ENCODE peak calls at places on chromosomes 5 and 9, in six cellular contexts. G is HTR-8/SVneo, M is NCI-H774, C is H1, K is COR-L47, W is PC-3. Y is an unnamed sample.
A peak's percentile ranks its signal among the peaks of the same experiment; 100 is the strongest.

GRCh38 chr5:177429248-177430045 is 3.0 kb downstream of the GRK6 start:
- DNase-seq in G (no peak), M (no peak), C (no peak), K (no peak), W (no peak), Y (no peak)

GRCh38 chr5:179601871-179602625 is 21.4 kb downstream of the HNRNPH1 start:
- DNase-seq in G (no peak), M (no peak), C (no peak), K (no peak), W (no peak), Y (no peak)

GRCh38 chr9:3732077-3733038 is 206.6 kb upstream of the RFX3 start:
- DNase-seq in G (peak; percentile 76), M (peak; percentile 83), C (no peak), K (peak; percentile 70), W (peak; percentile 91), Y (peak; percentile 56)

GRCh38 chr5:10654566-10654965 is 90.7 kb downstream of the ANKRD33B start:
- DNase-seq in G (no peak), M (no peak), C (no peak), K (no peak), W (no peak), Y (no peak)

GRCh38 chr5:107542831-107543231 is 127.9 kb downstream of the EFNA5 start:
- DNase-seq in G (peak; percentile 29), M (no peak), C (no peak), K (no peak), W (peak; percentile 68), Y (peak; percentile 7)

GRCh38 chr9:127706836-127707241 is at the start of gene CFAP157:
- DNase-seq in G (no peak), M (peak; percentile 67), C (peak; percentile 68), K (peak; percentile 30), W (no peak), Y (no peak)

GRCh38 chr5:103232393-103232999 is 26.1 kb upstream of the MACIR start:
- DNase-seq in G (peak; percentile 17), M (no peak), C (no peak), K (peak; percentile 38), W (peak; percentile 77), Y (no peak)

GRCh38 chr9:136614967-136615623 is 47.6 kb upstream of the EGFL7 start:
- DNase-seq in G (no peak), M (no peak), C (peak; percentile 71), K (no peak), W (no peak), Y (no peak)

GRCh38 chr9:84754896-84755295 is 85.4 kb downstream of the NTRK2 start:
- DNase-seq in G (no peak), M (no peak), C (no peak), K (no peak), W (no peak), Y (no peak)

GRCh38 chr5:139733698-139734491 is 61.7 kb upstream of the PSD2 start:
- DNase-seq in G (no peak), M (no peak), C (peak; percentile 59), K (no peak), W (no peak), Y (no peak)

GRCh38 chr9:133171161-133171955 is 7.6 kb upstream of the GBGT1 start:
- DNase-seq in G (no peak), M (no peak), C (no peak), K (no peak), W (no peak), Y (no peak)

GRCh38 chr9:20315672-20316071 is 306.6 kb downstream of the MLLT3 start:
- DNase-seq in G (peak; percentile 14), M (no peak), C (no peak), K (no peak), W (peak; percentile 52), Y (peak; percentile 67)

GRCh38 chr5:58071566-58071965 is 388.3 kb downstream of the PLK2 start:
- DNase-seq in G (no peak), M (peak; percentile 56), C (no peak), K (no peak), W (no peak), Y (no peak)

GRCh38 chr5:142202282-142202681 is 93.7 kb downstream of the NDFIP1 start:
- DNase-seq in G (peak; percentile 38), M (no peak), C (no peak), K (no peak), W (no peak), Y (peak; percentile 19)

GRCh38 chr5:142816577-142816976 is 46.4 kb downstream of the ARHGAP26 start:
- DNase-seq in G (peak; percentile 47), M (no peak), C (no peak), K (peak; percentile 15), W (peak; percentile 20), Y (no peak)

GRCh38 chr5:157476699-157477408 is 16.8 kb downstream of the NIPAL4 start:
- DNase-seq in G (peak; percentile 79), M (peak; percentile 60), C (no peak), K (peak; percentile 53), W (peak; percentile 91), Y (peak; percentile 72)

GRCh38 chr9:133168432-133168831 is 4.7 kb upstream of the GBGT1 start:
- DNase-seq in G (no peak), M (no peak), C (no peak), K (no peak), W (peak; percentile 7), Y (no peak)

GRCh38 chr9:8769153-8769552 is 969.6 kb upstream of the DMAC1 start:
- DNase-seq in G (no peak), M (peak; percentile 86), C (no peak), K (no peak), W (no peak), Y (no peak)

GRCh38 chr5:150342583-150342982 is 14.9 kb upstream of the TCOF1 start:
- DNase-seq in G (no peak), M (no peak), C (no peak), K (no peak), W (no peak), Y (no peak)

GRCh38 chr5:153623906-153624765 is 133.7 kb downstream of the GRIA1 start:
- DNase-seq in G (no peak), M (no peak), C (no peak), K (no peak), W (peak; percentile 29), Y (no peak)

GRCh38 chr9:23812673-23813072 is 13.4 kb downstream of the ELAVL2 start:
- DNase-seq in G (no peak), M (no peak), C (no peak), K (no peak), W (peak; percentile 22), Y (no peak)

GRCh38 chr5:53339962-53340540 is 140.4 kb upstream of the FST start:
- DNase-seq in G (no peak), M (no peak), C (no peak), K (no peak), W (no peak), Y (no peak)

GRCh38 chr5:109256486-109256885 is 153.3 kb downstream of the PJA2 start:
- DNase-seq in G (no peak), M (no peak), C (no peak), K (no peak), W (no peak), Y (no peak)

GRCh38 chr9:30197954-30198353 is 2186.5 kb upstream of the ACO1 start:
- DNase-seq in G (no peak), M (no peak), C (no peak), K (peak; percentile 47), W (peak; percentile 25), Y (no peak)

GRCh38 chr9:127963041-127963358 is 17.8 kb downstream of the EEIG1 start:
- DNase-seq in G (no peak), M (no peak), C (no peak), K (no peak), W (no peak), Y (no peak)

Y was measured in hepatic stellate cell.